ENCODE peak calls at places on chromosomes 2 and 18, in seven cellular contexts. U is psoas muscle; O is SJSA1; B is right lobe of liver; Y is kidney; I is pancreas; C is CD8-positive, alpha-beta memory T cell. P is an unnamed sample. For H3K4me1 and H3K9me3, the result is how much of the 10 kb centered on the place peaks cover.

GRCh38 chr18:78576967-78577366 is 402.7 kb upstream of the SALL3 start:
- DNase-seq in U (no peak), O (no peak), B (no peak), Y (no peak), I (no peak), C (no peak), P (no peak)

GRCh38 chr2:161355106-161355505 is 46.9 kb downstream of the PSMD14 start:
- DNase-seq in U (no peak), O (no peak), B (no peak), Y (no peak), I (no peak), C (no peak), P (no peak)

GRCh38 chr2:224937887-224938286 is 104.4 kb downstream of the DOCK10 start:
- DNase-seq in U (no peak), O (no peak), B (no peak), Y (no peak), I (no peak), C (no peak), P (no peak)

GRCh38 chr2:122478773-122479172 is 723.3 kb downstream of the TSN start:
- DNase-seq in U (no peak), O (no peak), B (no peak), Y (no peak), I (no peak), C (no peak), P (no peak)

GRCh38 chr2:216283038-216283900 is 89.0 kb downstream of the MARCHF4 start:
- DNase-seq in U (no peak), O (peak), B (no peak), Y (no peak), I (no peak), C (no peak), P (no peak)

GRCh38 chr2:101473581-101473910 is 1.4 kb downstream of the RFX8 start:
- DNase-seq in U (no peak), O (no peak), B (no peak), Y (no peak), I (no peak), C (no peak), P (no peak)

GRCh38 chr18:26549486-26550435 is 1.4 kb upstream of the KCTD1 start:
- DNase-seq in U (peak), O (peak), B (peak), Y (peak), I (peak), C (no peak), P (peak)

GRCh38 chr18:33699372-33699771 is 121.4 kb downstream of the ASXL3 start:
- DNase-seq in U (no peak), O (no peak), B (no peak), Y (no peak), I (no peak), C (no peak), P (no peak)

GRCh38 chr2:209451209-209451822 is 27.5 kb downstream of the MAP2 start:
- DNase-seq in U (no peak), O (no peak), B (no peak), Y (no peak), I (no peak), C (no peak), P (no peak)

GRCh38 chr2:56202722-56203121 is 18.9 kb downstream of the CCDC85A start:
- DNase-seq in U (no peak), O (no peak), B (no peak), Y (no peak), I (no peak), C (no peak), P (no peak)

GRCh38 chr2:27889774-27890145 is 427 bp downstream of the RBKS start:
- DNase-seq in U (no peak), O (no peak), B (no peak), Y (no peak), I (peak), C (no peak), P (no peak)

GRCh38 chr2:230896346-230897115 is 28.5 kb downstream of the GPR55 start:
- DNase-seq in U (no peak), O (peak), B (peak), Y (peak), I (no peak), C (no peak), P (no peak)

GRCh38 chr2:25361261-25362048 is 19.7 kb upstream of the DNMT3A start:
- DNase-seq in U (peak), O (no peak), B (no peak), Y (no peak), I (no peak), C (no peak), P (no peak)

GRCh38 chr2:238143239-238143951 is 4.9 kb downstream of the KLHL30 start:
- DNase-seq in U (peak), O (peak), B (no peak), Y (no peak), I (no peak), C (no peak), P (no peak)

GRCh38 chr2:232174662-232175061 is 203.9 kb upstream of the ALPP start:
- DNase-seq in U (no peak), O (no peak), B (no peak), Y (no peak), I (no peak), C (no peak), P (no peak)

GRCh38 chr2:120678251-120678650 is 57.4 kb upstream of the GLI2 start:
- DNase-seq in U (no peak), O (no peak), B (no peak), Y (no peak), I (no peak), C (no peak), P (no peak)

GRCh38 chr18:3504637-3505036 is 54.7 kb downstream of the TGIF1 start:
- DNase-seq in U (no peak), O (no peak), B (no peak), Y (no peak), I (no peak), C (no peak), P (no peak)

GRCh38 chr2:44120428-44120827 is 48.2 kb upstream of the PPM1B start:
- DNase-seq in U (no peak), O (no peak), B (no peak), Y (no peak), I (no peak), C (no peak), P (no peak)

GRCh38 chr2:9681427-9681817 is 50.6 kb upstream of the YWHAQ start:
- DNase-seq in U (no peak), O (no peak), B (no peak), Y (peak), I (no peak), C (peak), P (no peak)

GRCh38 chr2:205366336-205367060 is 315.8 kb upstream of the NRP2 start:
- DNase-seq in U (no peak), O (no peak), B (no peak), Y (no peak), I (no peak), C (no peak), P (no peak)

GRCh38 chr2:217749009-217749408 is 253.8 kb downstream of the TNS1 start:
- DNase-seq in U (no peak), O (no peak), B (no peak), Y (no peak), I (no peak), C (no peak), P (no peak)

GRCh38 chr18:58687871-58688308 is 16.6 kb downstream of the MALT1 start:
- DNase-seq in U (no peak), O (no peak), B (no peak), Y (no peak), I (no peak), C (peak), P (no peak)

GRCh38 chr2:11562476-11562875 is 28.6 kb downstream of the GREB1 start:
- DNase-seq in U (peak), O (peak), B (no peak), Y (peak), I (no peak), C (no peak), P (no peak)

GRCh38 chr2:187453078-187453641 is 5.1 kb upstream of the CALCRL start:
- DNase-seq in U (no peak), O (no peak), B (no peak), Y (no peak), I (no peak), C (no peak), P (peak)

GRCh38 chr2:141331127-141331526 is 799.7 kb downstream of the LRP1B start:
- DNase-seq in U (no peak), O (no peak), B (no peak), Y (no peak), I (no peak), C (no peak), P (no peak)

GRCh38 chr2:143515318-143515717 is 386.1 kb downstream of the ARHGAP15 start:
- DNase-seq in U (no peak), O (no peak), B (no peak), Y (no peak), I (no peak), C (no peak), P (no peak)

GRCh38 chr2:68251187-68251854 is 1.0 kb downstream of the PPP3R1 start:
- DNase-seq in U (peak), O (peak), B (peak), Y (peak), I (peak), C (peak), P (peak)

GRCh38 chr2:235551965-235552364 is 58.1 kb downstream of the AGAP1 start:
- DNase-seq in U (no peak), O (peak), B (peak), Y (peak), I (peak), C (no peak), P (peak)

GRCh38 chr18:69588301-69588700 is 187.6 kb downstream of the DOK6 start:
- DNase-seq in U (no peak), O (no peak), B (no peak), Y (no peak), I (no peak), C (no peak), P (peak)

GRCh38 chr2:189582140-189582825 is 1.7 kb upstream of the SLC40A1 start:
- DNase-seq in U (no peak), O (no peak), B (no peak), Y (no peak), I (no peak), C (no peak), P (no peak)

GRCh38 chr18:46318356-46318755 is 214.2 kb downstream of the HAUS1 start:
- DNase-seq in U (no peak), O (no peak), B (no peak), Y (no peak), I (no peak), C (no peak), P (no peak)

GRCh38 chr18:35571138-35571537 is 10.4 kb upstream of the GALNT1 start:
- DNase-seq in U (no peak), O (no peak), B (no peak), Y (no peak), I (no peak), C (no peak), P (no peak)

GRCh38 chr2:191560594-191560993 is 117.3 kb upstream of the NABP1 start:
- DNase-seq in U (peak), O (no peak), B (no peak), Y (no peak), I (no peak), C (no peak), P (no peak)

GRCh38 chr18:24530630-24531111 is 70.2 kb downstream of the HRH4 start:
- DNase-seq in U (no peak), O (no peak), B (no peak), Y (no peak), I (no peak), C (no peak), P (peak)

GRCh38 chr18:67483237-67483636 is 33.3 kb downstream of the DSEL start:
- DNase-seq in U (no peak), O (no peak), B (no peak), Y (no peak), I (no peak), C (no peak), P (no peak)

GRCh38 chr2:28496781-28497180 is 921 bp downstream of the PLB1 start:
- DNase-seq in U (no peak), O (no peak), B (no peak), Y (no peak), I (no peak), C (no peak), P (no peak)

DNA sequence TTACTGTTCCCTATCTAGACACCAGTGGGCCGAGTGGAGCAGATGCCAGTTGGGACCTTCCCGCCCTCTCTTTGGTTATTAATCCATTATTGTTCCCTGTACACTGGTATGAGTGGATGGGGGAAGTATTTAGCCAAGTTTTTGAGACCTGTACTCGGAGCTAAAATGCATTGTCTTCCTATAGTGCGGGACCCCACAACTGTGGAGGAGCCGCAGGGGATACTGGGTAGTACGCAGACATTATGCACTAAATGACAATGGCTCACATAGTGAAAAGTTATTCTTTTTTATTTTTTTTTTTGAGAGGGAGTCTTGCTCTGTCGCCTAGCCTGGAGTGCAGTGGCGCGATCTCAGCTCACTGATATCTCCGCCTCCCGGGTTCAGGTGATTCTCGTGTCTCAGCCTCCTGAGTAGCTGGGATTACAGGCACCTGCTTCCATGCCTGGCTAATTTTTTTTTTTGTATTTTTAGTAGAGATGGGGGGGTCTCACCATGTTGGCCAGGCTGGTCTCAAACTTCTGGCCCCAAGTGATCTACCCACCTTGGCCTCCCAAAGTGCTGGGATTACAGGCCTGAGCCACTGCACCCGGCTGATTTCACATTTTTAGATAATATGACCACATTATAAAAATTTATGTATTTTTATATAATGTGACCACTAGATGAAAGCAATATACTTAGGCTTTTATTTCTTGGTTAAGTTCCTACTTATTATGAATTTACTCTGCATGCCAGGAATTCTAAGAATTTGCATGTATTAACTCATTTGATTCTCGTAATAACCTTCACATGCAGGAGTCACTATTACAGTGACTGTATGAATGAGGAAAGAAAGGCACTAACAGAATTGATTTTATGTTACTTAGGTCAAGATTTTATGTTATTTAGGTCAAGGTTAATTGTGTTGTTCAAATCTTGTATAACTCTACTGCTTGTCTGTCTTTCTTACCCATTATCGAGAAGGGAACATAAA is 25.9 kb upstream of the CASP8 start:
- DNase-seq in U (no peak), O (no peak), B (no peak), Y (no peak), I (no peak), C (no peak), P (no peak)
- H3K4me3 ChIP-seq in U (peak), O (no peak), B (peak), Y (peak), I (no peak), C (peak), P (peak)

GRCh38 chr2:74556159-74556558 is 1.6 kb downstream of the DOK1 start:
- DNase-seq in U (no peak), O (no peak), B (no peak), Y (no peak), I (no peak), C (no peak), P (no peak)
- H3K4me1 ChIP-seq in U (under half), O (under half), B (under half), Y (under half), I (under half), C (under half), P (under half)

DNA sequence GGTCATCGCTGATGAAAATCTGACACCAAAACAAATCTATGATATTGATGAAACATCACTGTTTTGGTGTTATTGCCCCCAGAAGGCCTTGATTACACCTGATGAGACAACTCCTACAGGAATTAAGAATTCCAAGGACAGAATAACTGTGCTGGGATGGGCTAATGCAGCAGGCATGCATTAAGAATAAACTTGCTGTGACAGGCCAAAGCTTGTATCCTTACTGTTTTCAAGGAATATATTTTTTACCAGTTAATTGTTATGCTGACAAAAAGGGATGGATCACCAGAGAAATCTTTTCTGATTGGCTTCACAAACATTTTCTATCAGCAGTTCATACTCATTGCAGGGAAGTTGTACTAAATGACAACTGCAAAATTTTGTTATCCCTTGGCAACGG is 278.2 kb downstream of the IKZF2 start:
- DNase-seq in U (no peak), O (no peak), B (no peak), Y (no peak), I (no peak), C (no peak), P (no peak)
- H3K9me3 ChIP-seq in U (under half), O (under half), B (under half), Y (under half), I (under half), C (under half), P (under half)

GRCh38 chr18:22829781-22830180 is 103.3 kb upstream of the RBBP8 start:
- DNase-seq in U (no peak), O (no peak), B (no peak), Y (no peak), I (no peak), C (no peak), P (no peak)
- H3K4me3 ChIP-seq in U (no peak), O (no peak), B (no peak), Y (no peak), I (no peak), C (no peak), P (no peak)

DNA sequence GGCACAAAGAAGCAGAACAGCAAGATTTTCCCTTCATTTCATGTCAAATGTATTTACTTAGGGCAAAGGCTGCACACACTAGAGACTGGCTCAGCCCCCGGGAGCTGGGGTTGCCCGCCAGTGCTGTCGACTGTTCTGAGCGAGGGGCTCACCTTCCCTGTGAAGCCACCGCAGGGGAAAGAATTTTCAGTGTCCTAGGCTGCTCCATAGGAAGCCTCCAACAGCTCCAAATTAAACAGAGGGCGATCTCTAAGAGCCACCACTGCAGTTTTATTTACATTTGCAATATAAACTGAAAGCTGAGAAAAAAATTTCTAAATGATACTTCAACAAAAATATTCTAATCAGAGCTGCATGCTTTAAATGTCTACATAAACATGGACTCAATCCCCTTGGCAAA is 54.0 kb downstream of the UXS1 start:
- DNase-seq in U (no peak), O (no peak), B (no peak), Y (no peak), I (no peak), C (no peak), P (no peak)
- H3K4me1 ChIP-seq in U (under half), O (under half), B (under half), Y (under half), I (under half), C (under half), P (under half)

DNA sequence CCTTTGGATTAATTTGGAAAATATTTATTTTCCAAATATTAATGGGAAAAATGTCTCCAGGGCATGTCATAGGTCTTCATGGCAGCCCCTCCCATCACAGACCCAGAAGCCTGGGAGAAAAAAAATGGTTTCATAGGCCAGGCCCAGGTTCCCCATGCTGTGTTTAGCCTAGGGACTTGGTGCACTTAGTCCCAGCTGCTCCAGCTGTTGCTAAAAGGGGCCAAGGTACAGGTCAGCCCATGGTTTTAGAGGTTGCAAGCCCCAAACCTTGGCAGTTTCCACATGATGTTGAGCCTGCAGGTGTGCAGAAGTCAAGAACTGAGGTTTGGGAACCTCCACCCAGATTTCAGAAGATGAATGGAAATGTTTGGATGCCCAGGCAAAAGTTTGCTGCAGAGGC is 309.6 kb downstream of the SOCS6 start:
- DNase-seq in U (no peak), O (no peak), B (no peak), Y (no peak), I (no peak), C (no peak), P (no peak)
- H3K9me3 ChIP-seq in U (under half), O (under half), B (under half), Y (under half), I (under half), C (under half), P (under half)

GRCh38 chr18:31042068-31042390 is 513 bp downstream of the DSC3 start:
- DNase-seq in U (peak), O (no peak), B (no peak), Y (no peak), I (no peak), C (no peak), P (no peak)

GRCh38 chr18:31041346-31042067 is 1.0 kb downstream of the DSC3 start:
- DNase-seq in U (peak), O (no peak), B (peak), Y (peak), I (no peak), C (no peak), P (no peak)

GRCh38 chr18:31042391-31043181 is at the start of gene DSC3:
- DNase-seq in U (peak), O (peak), B (peak), Y (peak), I (peak), C (no peak), P (no peak)

GRCh38 chr18:31039426-31039825 is 3.1 kb downstream of the DSC3 start:
- DNase-seq in U (no peak), O (no peak), B (no peak), Y (no peak), I (no peak), C (no peak), P (no peak)

GRCh38 chr18:31040982-31041345 is 1.6 kb downstream of the DSC3 start:
- DNase-seq in U (no peak), O (no peak), B (no peak), Y (no peak), I (no peak), C (no peak), P (no peak)
- H3K4me3 ChIP-seq in U (no peak), O (no peak), B (no peak), Y (no peak), I (no peak), C (no peak), P (no peak)

P was measured in HAP-1.